ENCODE peak calls at places on chromosomes 2 and 18, in ten cellular contexts. K, C, H, L, W, R, U, F, O and D are unnamed samples.

GRCh38 chr18:69785466-69785865 is 162.2 kb downstream of the CD226 start:
- DNase-seq in W (no peak), L (no peak), O (no peak), C (no peak), H (no peak), R (no peak), U (no peak), F (no peak), K (no peak), D (no peak)

GRCh38 chr18:48667276-48668254 is 128.7 kb downstream of the CTIF start:
- DNase-seq in R (peak; percentile 64), C (no peak), W (no peak), H (no peak), U (no peak), O (no peak), K (no peak), L (no peak), F (no peak), D (no peak)

GRCh38 chr2:218405365-218406208 is 5.9 kb downstream of the CTDSP1 start:
- DNase-seq in K (no peak), R (no peak), C (no peak), H (peak; percentile 50), U (no peak), O (no peak), L (no peak), W (no peak), F (no peak), D (no peak)

GRCh38 chr18:2180586-2180985 is 390.7 kb downstream of the METTL4 start:
- DNase-seq in F (no peak), L (no peak), R (no peak), C (no peak), W (no peak), O (no peak), H (no peak), U (no peak), K (no peak), D (no peak)

GRCh38 chr2:230924092-230924469 is 961 bp downstream of the GPR55 start:
- DNase-seq in W (no peak), F (no peak), U (no peak), C (no peak), K (no peak), R (no peak), L (no peak), O (no peak), H (no peak), D (no peak)

GRCh38 chr2:230627806-230628724 is 84.6 kb upstream of the CAB39 start:
- DNase-seq in F (no peak), H (no peak), K (peak; percentile 40), O (no peak), U (no peak), C (no peak), R (no peak), W (no peak), L (no peak), D (no peak)

GRCh38 chr18:25662247-25662646 is 310.3 kb upstream of the ZNF521 start:
- DNase-seq in R (no peak), K (no peak), U (no peak), W (no peak), H (no peak), C (no peak), O (no peak), F (no peak), L (no peak), D (no peak)

GRCh38 chr2:148720501-148720998 is 76.0 kb downstream of the EPC2 start:
- DNase-seq in U (no peak), F (no peak), H (no peak), L (no peak), W (no peak), R (peak; percentile 76), C (peak; percentile 8), O (no peak), K (no peak), D (no peak)

GRCh38 chr2:79219383-79219988 is 59.9 kb upstream of the REG3A start:
- DNase-seq in C (peak; percentile 19), H (no peak), K (peak; percentile 71), O (peak; percentile 2), L (peak; percentile 32), R (peak; percentile 59), U (no peak), F (peak; percentile 20), W (peak; percentile 42), D (peak; percentile 3)

GRCh38 chr2:240571314-240571973 is 3.2 kb downstream of the RNPEPL1 start:
- DNase-seq in H (no peak), R (no peak), U (no peak), K (no peak), F (no peak), O (no peak), W (no peak), C (no peak), L (no peak), D (no peak)